ENCODE peak calls at places on chromosomes 4 and X, in eight cellular contexts. Z, Q, V, T, I, H, K and M are unnamed samples.

GRCh38 chr4:8560265-8561047 is 19.7 kb upstream of the GPR78 start:
- DNase-seq in Z (no peak), Q (no peak), V (no peak), T (no peak), I (no peak), H (no peak), K (no peak), M (no peak)

GRCh38 chr4:54439831-54440243 is 210.7 kb downstream of the PDGFRA start:
- DNase-seq in Z (no peak), Q (peak), V (peak), T (peak), I (peak), H (no peak), K (no peak), M (no peak)

GRCh38 chrX:2710496-2710895 is 19.4 kb downstream of the CD99 start:
- DNase-seq in Z (peak), Q (no peak), V (peak), T (peak), I (no peak), H (no peak), K (no peak), M (no peak)

GRCh38 chrX:7542566-7542965 is 300.4 kb upstream of the VCX start:
- DNase-seq in Z (no peak), Q (no peak), V (no peak), T (no peak), I (no peak), H (no peak), K (no peak), M (no peak)

GRCh38 chr4:74886490-74886889 is 46.4 kb upstream of the PARM1 start:
- DNase-seq in Z (no peak), Q (no peak), V (peak), T (peak), I (no peak), H (peak), K (no peak), M (peak)

GRCh38 chr4:176789955-176790354 is 2.8 kb downstream of the VEGFC start:
- DNase-seq in Z (no peak), Q (no peak), V (peak), T (peak), I (peak), H (no peak), K (no peak), M (no peak)

GRCh38 chrX:100677616-100678181 is 33.7 kb downstream of the SRPX2 start:
- DNase-seq in Z (no peak), Q (no peak), V (peak), T (peak), I (no peak), H (no peak), K (no peak), M (no peak)

GRCh38 chrX:73851014-73852009 is 288.3 kb downstream of the CHIC1 start:
- DNase-seq in Z (no peak), Q (peak), V (peak), T (no peak), I (no peak), H (no peak), K (no peak), M (no peak)

GRCh38 chr4:1452431-1453051 is 46.3 kb upstream of the NKX1-1 start:
- DNase-seq in Z (no peak), Q (no peak), V (no peak), T (no peak), I (no peak), H (no peak), K (no peak), M (no peak)

GRCh38 chrX:50103866-50104566 is 96.8 kb downstream of the AKAP4 start:
- DNase-seq in Z (no peak), Q (no peak), V (no peak), T (peak), I (no peak), H (no peak), K (no peak), M (no peak)

GRCh38 chr4:149889976-149890375 is 74.3 kb upstream of the IQCM start:
- DNase-seq in Z (no peak), Q (no peak), V (peak), T (no peak), I (no peak), H (no peak), K (no peak), M (no peak)

GRCh38 chrX:148649145-148649645 is 148.8 kb downstream of the AFF2 start:
- DNase-seq in Z (no peak), Q (no peak), V (peak), T (no peak), I (no peak), H (no peak), K (no peak), M (no peak)

GRCh38 chr4:4639370-4639769 is 97.5 kb upstream of the STX18 start:
- DNase-seq in Z (no peak), Q (no peak), V (no peak), T (no peak), I (no peak), H (no peak), K (no peak), M (no peak)

GRCh38 chrX:11239230-11239629 is 54.0 kb upstream of the AMELX start:
- DNase-seq in Z (no peak), Q (no peak), V (peak), T (peak), I (no peak), H (peak), K (no peak), M (peak)

GRCh38 chr4:48752726-48753125 is 27.4 kb downstream of the FRYL start:
- DNase-seq in Z (no peak), Q (no peak), V (peak), T (peak), I (no peak), H (no peak), K (no peak), M (no peak)

GRCh38 chrX:131677655-131678628 is 134.1 kb downstream of the OR13H1 start:
- DNase-seq in Z (peak), Q (peak), V (peak), T (peak), I (peak), H (no peak), K (peak), M (no peak)

GRCh38 chr4:113851816-113852215 is 90.3 kb upstream of the CAMK2D start:
- DNase-seq in Z (no peak), Q (no peak), V (no peak), T (no peak), I (no peak), H (no peak), K (no peak), M (no peak)

GRCh38 chrX:920234-920799 is 289.7 kb downstream of the SHOX start:
- DNase-seq in Z (no peak), Q (no peak), V (peak), T (peak), I (no peak), H (no peak), K (no peak), M (peak)

GRCh38 chr4:106690487-106690886 is 321.9 kb upstream of the GIMD1 start:
- DNase-seq in Z (no peak), Q (no peak), V (peak), T (peak), I (no peak), H (peak), K (no peak), M (peak)

GRCh38 chr4:83890231-83890630 is 354.3 kb downstream of the GPAT3 start:
- DNase-seq in Z (no peak), Q (no peak), V (peak), T (peak), I (no peak), H (no peak), K (no peak), M (no peak)

GRCh38 chrX:10579018-10579752 is 41.2 kb downstream of the MID1 start:
- DNase-seq in Z (no peak), Q (no peak), V (peak), T (peak), I (no peak), H (no peak), K (no peak), M (no peak)

GRCh38 chr4:109406337-109406931 is 27.2 kb upstream of the SEC24B start:
- DNase-seq in Z (peak), Q (no peak), V (peak), T (peak), I (peak), H (peak), K (no peak), M (peak)

GRCh38 chr4:102334624-102335023 is 10.7 kb downstream of the SLC39A8 start:
- DNase-seq in Z (no peak), Q (no peak), V (no peak), T (no peak), I (no peak), H (no peak), K (no peak), M (no peak)

GRCh38 chrX:53281321-53281822 is at the start of gene IQSEC2:
- DNase-seq in Z (peak), Q (no peak), V (peak), T (peak), I (no peak), H (no peak), K (peak), M (no peak)

GRCh38 chrX:29295987-29296680 is 708.9 kb downstream of the IL1RAPL1 start:
- DNase-seq in Z (no peak), Q (no peak), V (peak), T (peak), I (no peak), H (no peak), K (no peak), M (no peak)

GRCh38 chr4:120718979-120719566 is 203.5 kb downstream of the PRDM5 start:
- DNase-seq in Z (no peak), Q (no peak), V (peak), T (peak), I (peak), H (peak), K (no peak), M (no peak)

GRCh38 chrX:142977128-142977914 is 48.4 kb upstream of the SPANXN4 start:
- DNase-seq in Z (no peak), Q (peak), V (no peak), T (no peak), I (no peak), H (no peak), K (no peak), M (no peak)

DNA sequence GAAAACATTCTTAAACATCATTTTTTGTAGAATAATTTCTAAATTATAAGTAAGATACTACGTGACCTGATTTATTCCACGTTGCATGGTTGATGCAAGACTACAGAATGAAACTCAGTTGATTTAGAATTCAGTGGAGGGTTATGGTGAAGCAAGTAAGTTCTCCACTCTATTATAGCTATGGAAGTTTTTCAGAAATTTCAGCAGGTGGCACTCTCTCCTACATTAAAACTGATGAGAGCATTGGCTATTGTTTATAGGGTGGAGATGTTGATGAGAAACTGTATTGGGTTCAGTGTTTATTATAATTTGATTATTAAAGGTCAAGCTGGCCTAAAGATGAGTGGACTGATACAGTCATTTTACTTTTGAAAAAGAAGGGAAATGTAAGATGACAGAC is 88.0 kb downstream of the FNIP2 start:
- DNase-seq in Z (no peak), Q (no peak), V (peak), T (peak), I (peak), H (no peak), K (no peak), M (no peak)
- TF ChIP-seq CTCF in Z (peak), Q (peak), V (peak), T (peak), I (peak), H (peak), K (peak), M (peak)

GRCh38 chrX:69319376-69319775 is 154.1 kb upstream of the PJA1 start:
- DNase-seq in Z (no peak), Q (no peak), V (no peak), T (no peak), I (no peak), H (no peak), K (no peak), M (no peak)
- H3K4me3 ChIP-seq in Z (no peak), Q (no peak), V (no peak), T (no peak), I (no peak), H (no peak), K (no peak), M (no peak)

DNA sequence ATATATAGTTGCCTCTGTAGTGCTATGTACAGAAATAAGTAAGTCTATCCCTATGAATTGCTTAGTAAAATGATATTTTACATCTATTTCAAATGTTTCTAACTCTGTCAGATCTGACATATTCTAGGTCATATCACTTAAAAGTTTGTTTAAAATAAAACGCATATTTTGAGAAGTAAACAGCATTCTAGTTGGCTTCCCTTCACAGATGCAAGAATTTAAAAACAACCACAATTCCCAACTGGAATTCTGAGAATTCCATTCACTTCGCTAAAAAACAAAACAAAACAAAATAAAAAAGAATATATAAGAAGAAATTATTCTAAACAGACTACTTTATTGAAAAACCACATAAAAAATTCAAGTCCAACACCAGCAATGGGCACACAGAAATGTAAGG is 126.0 kb downstream of the PPP3CA start:
- DNase-seq in Z (no peak), Q (no peak), V (peak), T (no peak), I (no peak), H (no peak), K (no peak), M (no peak)
- TF ChIP-seq CTCF in Z (no peak), Q (no peak), V (no peak), T (no peak), I (no peak), H (no peak), K (no peak), M (no peak)

GRCh38 chr4:20420916-20421315 is 169.2 kb downstream of the SLIT2 start:
- DNase-seq in Z (no peak), Q (no peak), V (no peak), T (no peak), I (no peak), H (no peak), K (no peak), M (no peak)

GRCh38 chr4:20422398-20422797 is 170.7 kb downstream of the SLIT2 start:
- DNase-seq in Z (no peak), Q (no peak), V (peak), T (peak), I (peak), H (no peak), K (no peak), M (no peak)

GRCh38 chr4:20416800-20417199 is 165.1 kb downstream of the SLIT2 start:
- DNase-seq in Z (no peak), Q (no peak), V (no peak), T (no peak), I (no peak), H (no peak), K (no peak), M (no peak)

GRCh38 chr4:20421586-20421985 is 169.9 kb downstream of the SLIT2 start:
- DNase-seq in Z (no peak), Q (no peak), V (no peak), T (peak), I (no peak), H (peak), K (no peak), M (no peak)

DNA sequence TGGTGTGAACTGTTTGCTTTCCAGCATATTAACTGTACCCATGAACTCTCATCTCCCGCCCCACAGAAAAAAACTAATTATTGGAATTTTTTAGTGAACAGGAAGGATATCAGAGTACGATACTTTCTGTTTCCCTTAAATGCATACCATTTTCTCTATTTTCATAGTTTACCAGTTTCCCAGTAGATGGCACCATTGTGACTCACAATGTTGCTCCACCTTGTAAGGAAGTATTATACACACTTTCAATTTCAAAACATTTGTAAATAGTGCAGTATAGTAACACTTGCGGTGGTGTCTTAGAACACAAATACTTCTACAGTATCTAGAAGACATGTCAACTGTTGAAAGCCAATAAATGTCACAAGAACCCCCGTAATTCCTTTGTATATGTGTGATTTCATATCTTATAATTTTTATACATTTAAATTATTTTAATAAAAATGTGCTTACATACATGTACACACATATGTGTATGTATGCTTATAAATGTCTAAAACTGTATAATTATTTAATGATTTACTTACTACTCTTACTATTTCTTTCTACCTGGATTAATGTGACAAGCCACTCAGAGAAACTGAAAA is 167.3 kb downstream of the SLIT2 start:
- DNase-seq in Z (peak), Q (peak), V (peak), T (peak), I (peak), H (peak), K (no peak), M (peak)
- H3K4me3 ChIP-seq in Z (no peak), Q (peak), V (peak), T (peak), I (peak), H (peak), K (no peak), M (peak)